ENCODE peak calls at places on chromosomes 1 and 21, in seven cellular contexts. D, T, Q, G, W, N and I are unnamed samples.

GRCh38 chr1:67468066-67468718 is 38.0 kb upstream of the SERBP1 start:
- DNase-seq in T (no peak), G (no peak), Q (no peak), W (no peak), D (no peak), N (no peak), I (no peak)

GRCh38 chr1:8987881-8988617 is 38.2 kb downstream of the SLC2A7 start:
- DNase-seq in Q (no peak), N (peak), T (no peak), W (peak), G (no peak), D (no peak), I (peak)

GRCh38 chr1:167861664-167862381 is 52.1 kb downstream of the ADCY10 start:
- DNase-seq in D (no peak), W (no peak), Q (no peak), T (no peak), G (no peak), N (no peak), I (no peak)

GRCh38 chr1:117501275-117501674 is 104.6 kb upstream of the TENT5C start:
- DNase-seq in N (no peak), D (no peak), T (no peak), G (no peak), Q (no peak), W (no peak), I (no peak)

GRCh38 chr1:64540265-64540791 is 70.4 kb downstream of the CACHD1 start:
- DNase-seq in N (no peak), D (no peak), W (no peak), Q (no peak), G (no peak), T (peak), I (no peak)

GRCh38 chr1:114164840-114165543 is 11.3 kb upstream of the SYT6 start:
- DNase-seq in Q (no peak), W (no peak), T (no peak), D (no peak), N (no peak), G (no peak), I (no peak)

GRCh38 chr1:217982711-217983405 is 302.2 kb upstream of the RRP15 start:
- DNase-seq in W (no peak), N (no peak), T (no peak), Q (no peak), D (no peak), G (no peak), I (no peak)

GRCh38 chr21:27519357-27519756 is 552.5 kb upstream of the ADAMTS5 start:
- DNase-seq in Q (no peak), W (no peak), N (no peak), T (peak), D (peak), G (no peak), I (no peak)

GRCh38 chr1:119032986-119033385 is 44.8 kb upstream of the TBX15 start:
- DNase-seq in W (no peak), Q (no peak), D (no peak), N (no peak), T (no peak), G (no peak), I (no peak)